ENCODE peak calls at places on chromosomes 4 and X, in eight cellular contexts. W is mucosa of descending colon; H is left cardiac atrium; R is HTR-8/SVneo; P is activated CD4-positive, alpha-beta memory T cell treated with anti-CD3 and anti-CD28 coated beads, Interleukin-2, amount 10 ng/mL, durations not matched to agents 7 days and 5 days; C is ovary; M is D341Med; Z is DMS79. J is an unnamed sample.

GRCh38 chr4:752196-752861 is 46.7 kb downstream of the PCGF3 start:
- DNase-seq in Z (peak), C (no peak), M (no peak), R (no peak), H (no peak), P (no peak), W (no peak), J (no peak)

GRCh38 chr4:1199556-1200331 is 27.4 kb upstream of the SPON2 start:
- DNase-seq in H (no peak), C (peak), Z (no peak), R (no peak), M (peak), W (no peak), P (peak), J (no peak)

GRCh38 chrX:36963069-36963808 is 44.9 kb upstream of the FAM47C start:
- DNase-seq in Z (no peak), C (no peak), H (no peak), M (no peak), R (no peak), W (no peak), P (no peak), J (no peak)

GRCh38 chrX:132631579-132632232 is 142.9 kb upstream of the MBNL3 start:
- DNase-seq in W (no peak), Z (no peak), C (no peak), R (peak), P (no peak), H (no peak), M (peak), J (no peak)

GRCh38 chr4:145815626-145816025 is 123.0 kb downstream of the ZNF827 start:
- DNase-seq in H (no peak), C (no peak), P (no peak), R (no peak), W (no peak), M (no peak), Z (no peak), J (no peak)

GRCh38 chr4:170009291-170009690 is 16.9 kb downstream of the MFAP3L start:
- DNase-seq in P (no peak), C (no peak), W (no peak), R (no peak), M (no peak), Z (no peak), H (no peak), J (no peak)

GRCh38 chrX:102651242-102651967 is at the start of gene GPRASP1:
- DNase-seq in P (peak), C (peak), M (no peak), H (peak), W (peak), Z (peak), R (no peak), J (peak)

GRCh38 chr4:60744767-60745166 is 455.4 kb upstream of the ADGRL3 start:
- DNase-seq in R (no peak), Z (no peak), P (no peak), C (no peak), W (no peak), M (no peak), H (no peak), J (no peak)

GRCh38 chr4:792729-793108 is 33.2 kb downstream of the CPLX1 start:
- DNase-seq in R (no peak), P (peak), H (no peak), Z (no peak), C (no peak), W (no peak), M (no peak), J (no peak)

GRCh38 chr4:8353912-8354453 is 84.4 kb downstream of the HTRA3 start:
- DNase-seq in W (no peak), R (no peak), H (no peak), Z (no peak), P (no peak), M (no peak), C (no peak), J (no peak)

J was measured in left ventricle myocardium superior.